ENCODE peak calls at places on chromosomes 5 and 9, in ten cellular contexts. One of them, this sample, is unnamed.

GRCh38 chr9:123775885-123776284 is 154.0 kb downstream of the DENND1A start:
- DNase-seq in IMR-90: no peak
- DNase-seq in kidney: no peak
- DNase-seq in HCT116: no peak
- DNase-seq in SK-N-SH: no peak
- DNase-seq in trophoblast cell: no peak
- DNase-seq in neuronal stem cell: no peak
- DNase-seq in PC-3: no peak
- DNase-seq in mammary epithelial cell: no peak
- DNase-seq in GM12878: no peak
- DNase-seq in this sample: no peak

GRCh38 chr5:153965102-153965645 is 73.5 kb downstream of the FAM114A2 start:
- DNase-seq in GM12878: peak
- DNase-seq in mammary epithelial cell: peak
- DNase-seq in SK-N-SH: peak
- DNase-seq in IMR-90: peak
- DNase-seq in neuronal stem cell: peak
- DNase-seq in trophoblast cell: peak
- DNase-seq in PC-3: peak
- DNase-seq in kidney: no peak
- DNase-seq in HCT116: peak
- DNase-seq in this sample: peak

GRCh38 chr9:106713206-106713605 is 149.8 kb upstream of the ZNF462 start:
- DNase-seq in kidney: no peak
- DNase-seq in GM12878: no peak
- DNase-seq in HCT116: no peak
- DNase-seq in IMR-90: no peak
- DNase-seq in SK-N-SH: no peak
- DNase-seq in mammary epithelial cell: no peak
- DNase-seq in PC-3: no peak
- DNase-seq in trophoblast cell: no peak
- DNase-seq in neuronal stem cell: no peak
- DNase-seq in this sample: no peak

GRCh38 chr5:41465493-41466171 is 44.8 kb downstream of the PLCXD3 start:
- DNase-seq in HCT116: no peak
- DNase-seq in trophoblast cell: no peak
- DNase-seq in GM12878: no peak
- DNase-seq in IMR-90: peak
- DNase-seq in mammary epithelial cell: no peak
- DNase-seq in PC-3: no peak
- DNase-seq in neuronal stem cell: no peak
- DNase-seq in SK-N-SH: no peak
- DNase-seq in kidney: no peak
- DNase-seq in this sample: no peak

GRCh38 chr5:73126381-73126780 is 6.0 kb downstream of the TMEM171 start:
- DNase-seq in trophoblast cell: no peak
- DNase-seq in PC-3: no peak
- DNase-seq in HCT116: no peak
- DNase-seq in IMR-90: no peak
- DNase-seq in neuronal stem cell: no peak
- DNase-seq in SK-N-SH: no peak
- DNase-seq in GM12878: no peak
- DNase-seq in kidney: no peak
- DNase-seq in mammary epithelial cell: no peak
- DNase-seq in this sample: no peak

GRCh38 chr5:55236800-55237199 is 3.4 kb upstream of the CCNO start:
- DNase-seq in trophoblast cell: no peak
- DNase-seq in PC-3: no peak
- DNase-seq in mammary epithelial cell: no peak
- DNase-seq in neuronal stem cell: no peak
- DNase-seq in SK-N-SH: no peak
- DNase-seq in kidney: no peak
- DNase-seq in GM12878: no peak
- DNase-seq in IMR-90: no peak
- DNase-seq in HCT116: no peak
- DNase-seq in this sample: no peak

GRCh38 chr5:158718738-158719505 is 380.8 kb downstream of the EBF1 start:
- DNase-seq in mammary epithelial cell: no peak
- DNase-seq in SK-N-SH: no peak
- DNase-seq in IMR-90: peak
- DNase-seq in GM12878: no peak
- DNase-seq in neuronal stem cell: no peak
- DNase-seq in PC-3: no peak
- DNase-seq in HCT116: no peak
- DNase-seq in trophoblast cell: no peak
- DNase-seq in kidney: no peak
- DNase-seq in this sample: no peak

GRCh38 chr5:71937906-71938698 is 169.2 kb upstream of the MAP1B start:
- DNase-seq in trophoblast cell: peak
- DNase-seq in HCT116: no peak
- DNase-seq in kidney: no peak
- DNase-seq in SK-N-SH: no peak
- DNase-seq in GM12878: no peak
- DNase-seq in neuronal stem cell: no peak
- DNase-seq in IMR-90: no peak
- DNase-seq in PC-3: no peak
- DNase-seq in mammary epithelial cell: no peak
- DNase-seq in this sample: peak

GRCh38 chr5:147187163-147187562 is 47.7 kb upstream of the STK32A start:
- DNase-seq in GM12878: no peak
- DNase-seq in kidney: no peak
- DNase-seq in mammary epithelial cell: no peak
- DNase-seq in trophoblast cell: no peak
- DNase-seq in SK-N-SH: peak
- DNase-seq in IMR-90: no peak
- DNase-seq in neuronal stem cell: no peak
- DNase-seq in PC-3: no peak
- DNase-seq in HCT116: no peak
- DNase-seq in this sample: no peak

GRCh38 chr5:68644971-68645370 is 429.4 kb downstream of the PIK3R1 start:
- DNase-seq in HCT116: no peak
- DNase-seq in neuronal stem cell: no peak
- DNase-seq in SK-N-SH: no peak
- DNase-seq in PC-3: no peak
- DNase-seq in IMR-90: no peak
- DNase-seq in GM12878: peak
- DNase-seq in mammary epithelial cell: no peak
- DNase-seq in kidney: no peak
- DNase-seq in trophoblast cell: no peak
- DNase-seq in this sample: no peak

GRCh38 chr5:122751293-122751753 is 23.6 kb upstream of the SNX2 start:
- DNase-seq in kidney: no peak
- DNase-seq in SK-N-SH: no peak
- DNase-seq in neuronal stem cell: no peak
- DNase-seq in IMR-90: peak
- DNase-seq in mammary epithelial cell: peak
- DNase-seq in GM12878: no peak
- DNase-seq in PC-3: no peak
- DNase-seq in HCT116: no peak
- DNase-seq in trophoblast cell: peak
- DNase-seq in this sample: no peak

GRCh38 chr5:168679515-168679920 is 100.3 kb upstream of the PANK3 start:
- DNase-seq in mammary epithelial cell: peak
- DNase-seq in trophoblast cell: peak
- DNase-seq in GM12878: peak
- DNase-seq in PC-3: peak
- DNase-seq in kidney: no peak
- DNase-seq in HCT116: peak
- DNase-seq in IMR-90: peak
- DNase-seq in neuronal stem cell: peak
- DNase-seq in SK-N-SH: peak
- DNase-seq in this sample: no peak

GRCh38 chr5:6399978-6400910 is 21.9 kb upstream of the MED10 start:
- DNase-seq in HCT116: no peak
- DNase-seq in mammary epithelial cell: peak
- DNase-seq in GM12878: no peak
- DNase-seq in SK-N-SH: no peak
- DNase-seq in neuronal stem cell: no peak
- DNase-seq in kidney: no peak
- DNase-seq in PC-3: peak
- DNase-seq in trophoblast cell: no peak
- DNase-seq in IMR-90: peak
- DNase-seq in this sample: no peak

GRCh38 chr5:138981606-138982005 is 106.5 kb upstream of the LRRTM2 start:
- DNase-seq in HCT116: no peak
- DNase-seq in kidney: no peak
- DNase-seq in PC-3: peak
- DNase-seq in IMR-90: no peak
- DNase-seq in neuronal stem cell: no peak
- DNase-seq in mammary epithelial cell: no peak
- DNase-seq in GM12878: no peak
- DNase-seq in trophoblast cell: no peak
- DNase-seq in SK-N-SH: no peak
- DNase-seq in this sample: no peak

GRCh38 chr5:4722886-4723285 is 417.2 kb upstream of the ADAMTS16 start:
- DNase-seq in GM12878: no peak
- DNase-seq in IMR-90: no peak
- DNase-seq in kidney: no peak
- DNase-seq in mammary epithelial cell: no peak
- DNase-seq in PC-3: no peak
- DNase-seq in neuronal stem cell: no peak
- DNase-seq in SK-N-SH: no peak
- DNase-seq in HCT116: no peak
- DNase-seq in trophoblast cell: no peak
- DNase-seq in this sample: no peak

GRCh38 chr9:73565833-73566465 is 414.3 kb downstream of the ANXA1 start:
- DNase-seq in IMR-90: no peak
- DNase-seq in neuronal stem cell: no peak
- DNase-seq in PC-3: peak
- DNase-seq in kidney: peak
- DNase-seq in HCT116: no peak
- DNase-seq in GM12878: no peak
- DNase-seq in SK-N-SH: no peak
- DNase-seq in trophoblast cell: peak
- DNase-seq in mammary epithelial cell: peak
- DNase-seq in this sample: no peak

GRCh38 chr9:109115931-109116541 is 3.7 kb downstream of the TMEM245 start:
- DNase-seq in SK-N-SH: no peak
- DNase-seq in GM12878: no peak
- DNase-seq in trophoblast cell: no peak
- DNase-seq in neuronal stem cell: no peak
- DNase-seq in kidney: no peak
- DNase-seq in HCT116: no peak
- DNase-seq in mammary epithelial cell: no peak
- DNase-seq in PC-3: no peak
- DNase-seq in IMR-90: no peak
- DNase-seq in this sample: no peak

GRCh38 chr5:38845555-38846378 is at the start of gene OSMR:
- DNase-seq in neuronal stem cell: peak
- DNase-seq in mammary epithelial cell: peak
- DNase-seq in PC-3: peak
- DNase-seq in SK-N-SH: peak
- DNase-seq in GM12878: no peak
- DNase-seq in trophoblast cell: peak
- DNase-seq in IMR-90: peak
- DNase-seq in kidney: peak
- DNase-seq in HCT116: peak
- DNase-seq in this sample: no peak

GRCh38 chr5:143177263-143177994 is 226.1 kb downstream of the NR3C1 start:
- DNase-seq in neuronal stem cell: no peak
- DNase-seq in GM12878: no peak
- DNase-seq in trophoblast cell: no peak
- DNase-seq in IMR-90: peak
- DNase-seq in mammary epithelial cell: peak
- DNase-seq in HCT116: no peak
- DNase-seq in kidney: peak
- DNase-seq in SK-N-SH: no peak
- DNase-seq in PC-3: peak
- DNase-seq in this sample: no peak

GRCh38 chr9:115022760-115023434 is 92.5 kb upstream of the TNFSF8 start:
- DNase-seq in kidney: no peak
- DNase-seq in mammary epithelial cell: peak
- DNase-seq in IMR-90: peak
- DNase-seq in neuronal stem cell: no peak
- DNase-seq in HCT116: no peak
- DNase-seq in SK-N-SH: no peak
- DNase-seq in PC-3: peak
- DNase-seq in trophoblast cell: no peak
- DNase-seq in GM12878: no peak
- DNase-seq in this sample: no peak
- H3K9ac ChIP-seq in kidney: no peak
- H3K9ac ChIP-seq in mammary epithelial cell: no peak
- H3K9ac ChIP-seq in IMR-90: no peak
- H3K9ac ChIP-seq in neuronal stem cell: no peak
- H3K9ac ChIP-seq in HCT116: no peak
- H3K9ac ChIP-seq in SK-N-SH: no peak
- H3K9ac ChIP-seq in PC-3: no peak
- H3K9ac ChIP-seq in trophoblast cell: no peak
- H3K9ac ChIP-seq in GM12878: no peak
- H3K9ac ChIP-seq in this sample: no peak

GRCh38 chr5:133967124-133967523 is 1.3 kb downstream of the C5orf15 start:
- DNase-seq in PC-3: no peak
- DNase-seq in GM12878: no peak
- DNase-seq in HCT116: no peak
- DNase-seq in neuronal stem cell: no peak
- DNase-seq in IMR-90: no peak
- DNase-seq in kidney: no peak
- DNase-seq in trophoblast cell: peak
- DNase-seq in SK-N-SH: no peak
- DNase-seq in mammary epithelial cell: no peak
- DNase-seq in this sample: no peak
- H3K9ac ChIP-seq in PC-3: peak
- H3K9ac ChIP-seq in GM12878: peak
- H3K9ac ChIP-seq in HCT116: peak
- H3K9ac ChIP-seq in neuronal stem cell: no peak
- H3K9ac ChIP-seq in IMR-90: peak
- H3K9ac ChIP-seq in kidney: no peak
- H3K9ac ChIP-seq in trophoblast cell: no peak
- H3K9ac ChIP-seq in SK-N-SH: peak
- H3K9ac ChIP-seq in mammary epithelial cell: no peak
- H3K9ac ChIP-seq in this sample: peak

GRCh38 chr5:167295686-167296015 is 995.8 kb upstream of the WWC1 start:
- DNase-seq in SK-N-SH: no peak
- DNase-seq in neuronal stem cell: no peak
- DNase-seq in mammary epithelial cell: peak
- DNase-seq in HCT116: no peak
- DNase-seq in PC-3: no peak
- DNase-seq in trophoblast cell: no peak
- DNase-seq in kidney: no peak
- DNase-seq in IMR-90: no peak
- DNase-seq in GM12878: no peak
- DNase-seq in this sample: no peak
- H3K9ac ChIP-seq in SK-N-SH: peak
- H3K9ac ChIP-seq in neuronal stem cell: no peak
- H3K9ac ChIP-seq in mammary epithelial cell: no peak
- H3K9ac ChIP-seq in HCT116: no peak
- H3K9ac ChIP-seq in PC-3: no peak
- H3K9ac ChIP-seq in trophoblast cell: no peak
- H3K9ac ChIP-seq in kidney: no peak
- H3K9ac ChIP-seq in IMR-90: no peak
- H3K9ac ChIP-seq in GM12878: no peak
- H3K9ac ChIP-seq in this sample: no peak

GRCh38 chr9:82216435-82216834 is 227.9 kb downstream of the SPATA31D1 start:
- DNase-seq in SK-N-SH: no peak
- DNase-seq in PC-3: no peak
- DNase-seq in IMR-90: no peak
- DNase-seq in neuronal stem cell: no peak
- DNase-seq in kidney: no peak
- DNase-seq in GM12878: no peak
- DNase-seq in mammary epithelial cell: no peak
- DNase-seq in HCT116: no peak
- DNase-seq in trophoblast cell: no peak
- DNase-seq in this sample: no peak
- H3K9ac ChIP-seq in SK-N-SH: no peak
- H3K9ac ChIP-seq in PC-3: no peak
- H3K9ac ChIP-seq in IMR-90: no peak
- H3K9ac ChIP-seq in neuronal stem cell: no peak
- H3K9ac ChIP-seq in kidney: no peak
- H3K9ac ChIP-seq in GM12878: no peak
- H3K9ac ChIP-seq in mammary epithelial cell: no peak
- H3K9ac ChIP-seq in HCT116: no peak
- H3K9ac ChIP-seq in trophoblast cell: no peak
- H3K9ac ChIP-seq in this sample: no peak

This sample was measured in SK-N-MC.